ENCODE peak calls at places on chromosomes 4 and X, in five cellular contexts. T, A, V, M and F are unnamed samples.
A peak's percentile ranks its signal among the peaks of the same experiment; 100 is the strongest.

GRCh38 chrX:149527705-149528104 is 13.1 kb upstream of the EOLA1 start:
- DNase-seq in T (no peak), M (no peak), A (no peak), V (no peak), F (peak; percentile 2)

GRCh38 chrX:150889131-150889530 is 9.3 kb downstream of the CD99L2 start:
- DNase-seq in A (no peak), T (no peak), V (no peak), M (no peak), F (no peak)

GRCh38 chr4:112633477-112634235 is 3.1 kb downstream of the ZGRF1 start:
- DNase-seq in M (no peak), T (no peak), V (no peak), A (no peak), F (peak; percentile 23)

GRCh38 chr4:81473086-81473396 is 1.3 kb upstream of the RASGEF1B start:
- DNase-seq in M (peak; percentile 41), T (no peak), V (no peak), A (no peak), F (no peak)

GRCh38 chr4:108433832-108434231 is 186.5 kb upstream of the RPL34 start:
- DNase-seq in A (no peak), T (no peak), V (peak; percentile 39), M (no peak), F (no peak)

GRCh38 chr4:1870328-1870577 is 940 bp upstream of the NSD2 start:
- DNase-seq in M (peak; percentile 98), A (peak; percentile 89), T (peak; percentile 84), V (peak; percentile 59), F (peak; percentile 63)

GRCh38 chrX:9737363-9737762 is 28.3 kb downstream of the GPR143 start:
- DNase-seq in M (no peak), A (no peak), V (peak; percentile 24), T (no peak), F (peak; percentile 6)

GRCh38 chr4:164716901-164717300 is 37.0 kb upstream of the SMIM31 start:
- DNase-seq in M (no peak), A (no peak), T (peak; percentile 25), V (no peak), F (peak; percentile 3)

GRCh38 chrX:145623453-145623852 is 194.2 kb upstream of the SLITRK2 start:
- DNase-seq in M (no peak), A (no peak), V (no peak), T (no peak), F (no peak)

GRCh38 chr4:113094802-113095201 is 45.3 kb downstream of the ANK2 start:
- DNase-seq in V (no peak), A (no peak), M (no peak), T (no peak), F (peak; percentile 10)

GRCh38 chr4:37132351-37132989 is 112.1 kb upstream of the NWD2 start:
- DNase-seq in A (no peak), V (no peak), M (no peak), T (no peak), F (no peak)

GRCh38 chr4:102828497-102828808 is 1.1 kb upstream of the UBE2D3 start:
- DNase-seq in T (no peak), M (no peak), V (no peak), A (no peak), F (no peak)

GRCh38 chr4:151117371-151117962 is 18.0 kb downstream of the RPS3A start:
- DNase-seq in V (no peak), T (peak; percentile 84), M (no peak), A (peak; percentile 30), F (peak; percentile 65)

GRCh38 chr4:111630705-111631104 is 514.5 kb upstream of the FAM241A start:
- DNase-seq in M (no peak), T (no peak), V (no peak), A (no peak), F (no peak)

GRCh38 chrX:154317391-154318000 is 21.9 kb downstream of the TKTL1 start:
- DNase-seq in T (no peak), V (no peak), M (no peak), A (no peak), F (peak; percentile 4)

GRCh38 chr4:76723373-76723772 is 174.6 kb downstream of the SOWAHB start:
- DNase-seq in M (no peak), V (no peak), A (no peak), T (no peak), F (no peak)

GRCh38 chrX:31130457-31131215 is 58.8 kb upstream of the FTHL17 start:
- DNase-seq in V (no peak), T (no peak), A (no peak), M (no peak), F (no peak)

GRCh38 chrX:20143539-20143938 is 1.9 kb upstream of the EIF1AX start:
- DNase-seq in T (no peak), A (no peak), M (no peak), V (no peak), F (no peak)

GRCh38 chrX:107324493-107325310 is 118.3 kb downstream of the DNAAF6 start:
- DNase-seq in M (peak; percentile 49), V (no peak), A (no peak), T (peak; percentile 50), F (peak; percentile 12)

GRCh38 chrX:11755724-11756123 is 2.3 kb upstream of the MSL3 start:
- DNase-seq in T (no peak), A (no peak), M (no peak), V (no peak), F (no peak)

GRCh38 chr4:23717528-23718248 is 172.2 kb downstream of the PPARGC1A start:
- DNase-seq in V (no peak), M (no peak), A (no peak), T (peak; percentile 35), F (peak; percentile 36)

GRCh38 chrX:153794018-153794896 is at the start of the genes IDH3G and SSR4:
- DNase-seq in V (peak; percentile 69), A (peak; percentile 90), M (peak; percentile 96), T (peak; percentile 92), F (peak; percentile 94)

GRCh38 chr4:104860227-104861123 is 286.2 kb upstream of the TET2 start:
- DNase-seq in V (peak; percentile 27), M (no peak), A (no peak), T (peak; percentile 85), F (peak; percentile 42)

GRCh38 chr4:126264839-126265238 is 950.1 kb downstream of the FAT4 start:
- DNase-seq in T (no peak), V (peak; percentile 7), A (no peak), M (no peak), F (no peak)

GRCh38 chrX:14936561-14936960 is 63.3 kb downstream of the MOSPD2 start:
- DNase-seq in V (no peak), M (no peak), T (no peak), A (no peak), F (peak; percentile 38)

GRCh38 chr4:156654410-156654809 is 317.2 kb downstream of the PDGFC start:
- DNase-seq in T (no peak), M (no peak), V (no peak), A (no peak), F (no peak)

GRCh38 chrX:100658936-100659335 is 14.9 kb downstream of the SRPX2 start:
- DNase-seq in T (no peak), M (no peak), A (no peak), V (no peak), F (no peak)

GRCh38 chr4:121666091-121666679 is 30.6 kb downstream of the ANXA5 start:
- DNase-seq in T (no peak), A (peak; percentile 33), M (no peak), V (no peak), F (no peak)

GRCh38 chrX:97267916-97268680 is 384.4 kb downstream of the RPA4 start:
- DNase-seq in A (no peak), V (no peak), M (no peak), T (no peak), F (no peak)

GRCh38 chr4:170014359-170015008 is 11.7 kb downstream of the MFAP3L start:
- DNase-seq in T (no peak), A (no peak), M (no peak), V (no peak), F (no peak)

GRCh38 chr4:41205854-41206460 is 8.4 kb downstream of the APBB2 start:
- DNase-seq in V (no peak), A (no peak), M (no peak), T (no peak), F (no peak)

GRCh38 chr4:70863099-70863790 is 23.6 kb upstream of the GRSF1 start:
- DNase-seq in V (no peak), A (no peak), M (no peak), T (no peak), F (no peak)

GRCh38 chrX:28135378-28136047 is 154.3 kb upstream of the DCAF8L1 start:
- DNase-seq in T (no peak), V (no peak), M (no peak), A (no peak), F (no peak)

GRCh38 chrX:10010686-10011085 is 43.5 kb downstream of the CLDN34 start:
- DNase-seq in M (no peak), T (no peak), V (no peak), A (no peak), F (no peak)

GRCh38 chr4:170849969-170850368 is 760.2 kb upstream of the AADAT start:
- DNase-seq in M (no peak), A (no peak), V (no peak), T (no peak), F (no peak)

GRCh38 chr4:82975792-82976191 is 34.8 kb downstream of the LIN54 start:
- DNase-seq in A (no peak), T (no peak), M (no peak), V (no peak), F (no peak)

GRCh38 chrX:49029876-49030275 is 13.3 kb downstream of the TFE3 start:
- DNase-seq in M (no peak), T (no peak), V (peak; percentile 71), A (no peak), F (peak; percentile 79)

GRCh38 chr4:145097821-145098674 is at the start of the genes ABCE1 and ANAPC10:
- DNase-seq in M (peak; percentile 96), V (peak; percentile 88), A (peak; percentile 93), T (peak; percentile 98), F (peak; percentile 97)
- TF ChIP-seq CTCF in M (no peak), V (peak; percentile 37), A (peak; percentile 42), T (no peak), F (peak; percentile 22)

DNA sequence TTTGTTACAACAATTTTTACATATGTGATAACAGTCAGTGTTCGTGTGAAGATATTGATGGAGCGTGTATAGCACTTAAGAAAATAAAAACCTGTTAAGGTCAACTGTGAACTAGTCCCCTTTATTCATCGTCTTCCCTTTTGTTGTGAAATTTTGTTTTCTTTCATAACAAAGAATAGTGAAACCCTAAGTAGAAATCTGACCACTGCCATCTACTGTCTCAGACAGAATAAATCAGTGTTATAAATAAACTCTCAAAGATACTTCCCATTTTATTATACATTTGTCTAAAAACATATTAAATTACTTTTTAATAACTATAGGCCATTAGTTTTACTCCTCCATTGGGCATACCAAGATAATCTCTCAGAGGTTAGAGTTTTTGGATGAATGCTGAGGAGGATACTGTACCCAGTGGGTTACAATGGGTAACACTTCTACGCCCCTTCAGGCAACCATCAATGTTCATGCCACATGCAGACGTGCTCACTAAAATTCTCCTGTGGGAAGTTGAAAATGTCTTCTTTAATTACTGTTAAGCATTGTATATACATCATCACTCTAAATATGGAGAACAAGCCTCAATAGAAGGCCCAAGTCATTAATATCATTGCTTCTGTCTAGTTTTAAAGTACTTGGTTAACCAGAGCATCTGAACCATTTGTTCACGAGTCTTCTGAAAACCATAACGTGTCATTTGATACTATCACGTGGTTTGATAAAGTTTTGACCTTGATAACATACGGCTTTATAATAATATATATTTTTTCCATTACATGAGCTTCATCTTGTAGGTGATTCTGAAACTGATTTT is 171.2 kb downstream of the TMA16 start:
- DNase-seq in M (no peak), V (no peak), A (no peak), T (no peak), F (no peak)
- H3K27ac ChIP-seq in M (peak overlapping the region; percentile 75), V (no peak overlapping the region), A (peak overlapping the region; percentile 5), T (no peak overlapping the region), F (no peak overlapping the region)

GRCh38 chr4:158065176-158065575 is 107.6 kb downstream of the GASK1B start:
- DNase-seq in A (no peak), M (no peak), T (no peak), V (no peak), F (no peak)
- TF ChIP-seq CTCF in A (no peak), M (no peak), T (no peak), V (peak; percentile 25), F (no peak)

GRCh38 chr4:185945906-185946305 is 123.0 kb upstream of the TLR3 start:
- DNase-seq in A (no peak), V (no peak), T (no peak), M (no peak), F (no peak)
- H3K27ac ChIP-seq in A (no peak overlapping the region), V (no peak overlapping the region), T (no peak overlapping the region), M (no peak overlapping the region), F (no peak overlapping the region)